ENCODE peak calls at places on chromosomes 7 and 10, in six cellular contexts. K is heart left ventricle; N is activated CD8-positive, alpha-beta memory T cell treated with anti-CD3 and anti-CD28 coated beads for 24 hours; M is upper lobe of right lung; Z is stimulated activated CD8-positive, alpha-beta memory T cell treated with anti-CD3 and anti-CD28 coated beads, Interleukin-15, amount 100 ng/mL, for 24 hours; U is cardiac muscle cell. D is an unnamed sample.

GRCh38 chr7:50914460-50914859 is 131.8 kb upstream of the GRB10 start:
- DNase-seq in U (no peak), M (no peak), N (no peak), K (no peak), Z (no peak), D (no peak)

GRCh38 chr10:83990126-83990525 is 149.2 kb upstream of the GHITM start:
- DNase-seq in Z (no peak), M (no peak), N (no peak), U (no peak), K (no peak), D (no peak)

GRCh38 chr10:14952851-14953451 is 945 bp downstream of the DCLRE1C start:
- DNase-seq in M (no peak), N (no peak), Z (no peak), U (no peak), K (no peak), D (no peak)

GRCh38 chr7:39428221-39428620 is 138.0 kb upstream of the YAE1 start:
- DNase-seq in Z (no peak), K (no peak), U (peak), M (no peak), N (no peak), D (no peak)

GRCh38 chr10:116849271-116850057 is at the start of gene ENO4:
- DNase-seq in N (no peak), Z (no peak), U (peak), M (peak), K (peak), D (peak)

GRCh38 chr7:107528461-107528860 is 35.3 kb downstream of the COG5 start:
- DNase-seq in U (peak), K (no peak), M (no peak), N (no peak), Z (no peak), D (no peak)

GRCh38 chr7:23955145-23955544 is 245.1 kb downstream of the STK31 start:
- DNase-seq in U (no peak), Z (no peak), M (no peak), N (no peak), K (no peak), D (no peak)

GRCh38 chr7:46812047-46812672 is 769.8 kb downstream of the TNS3 start:
- DNase-seq in U (peak), M (no peak), K (peak), N (no peak), Z (no peak), D (no peak)

GRCh38 chr7:132532237-132532734 is 44.0 kb downstream of the PLXNA4 start:
- DNase-seq in Z (no peak), U (no peak), K (no peak), M (no peak), N (no peak), D (no peak)